ENCODE peak calls at places on chromosomes 12 and 14, in five cellular contexts. C, E, W, F and O are unnamed samples.

GRCh38 chr12:53056901-53057300 is 7.0 kb downstream of the TNS2 start:
- DNase-seq in F (no peak), W (no peak), E (no peak), C (no peak), O (no peak)

GRCh38 chr12:124848621-124849380 is 14.9 kb downstream of the SCARB1 start:
- DNase-seq in C (no peak), F (no peak), W (no peak), E (no peak), O (no peak)

GRCh38 chr14:105844047-105844630 is 317.8 kb downstream of the TMEM121 start:
- DNase-seq in W (no peak), E (peak; percentile 55), C (no peak), F (no peak), O (no peak)

GRCh38 chr14:20501346-20501745 is 4.0 kb upstream of the RNASE10 start:
- DNase-seq in E (no peak), F (no peak), W (no peak), C (no peak), O (no peak)

GRCh38 chr12:71865757-71866536 is 26.4 kb downstream of the TBC1D15 start:
- DNase-seq in F (no peak), C (no peak), W (no peak), E (no peak), O (no peak)

GRCh38 chr12:104620761-104621531 is 164.2 kb downstream of the CHST11 start:
- DNase-seq in C (no peak), E (no peak), W (no peak), F (no peak), O (no peak)

GRCh38 chr14:94124582-94125377 is 4.6 kb downstream of the IFI27L2 start:
- DNase-seq in F (no peak), C (no peak), E (no peak), W (no peak), O (no peak)

GRCh38 chr14:22297376-22297775 is 291.6 kb downstream of the DAD1 start:
- DNase-seq in F (no peak), C (no peak), E (no peak), W (no peak), O (no peak)

GRCh38 chr12:123092866-123093265 is 58.0 kb downstream of the PITPNM2 start:
- DNase-seq in C (no peak), F (no peak), E (no peak), W (no peak), O (no peak)

GRCh38 chr12:114192549-114192948 is 213.4 kb downstream of the TBX5 start:
- DNase-seq in W (no peak), C (no peak), F (no peak), E (no peak), O (no peak)

GRCh38 chr12:109275173-109275572 is 33.9 kb downstream of the FOXN4 start:
- DNase-seq in W (no peak), E (no peak), C (no peak), F (no peak), O (no peak)

GRCh38 chr12:123907021-123907420 is 65.6 kb downstream of the CCDC92 start:
- DNase-seq in F (no peak), E (no peak), W (no peak), C (no peak), O (no peak)

GRCh38 chr12:563250-563781 is 99.9 kb downstream of the NINJ2 start:
- DNase-seq in F (no peak), W (peak; percentile 46), C (no peak), E (no peak), O (no peak)

GRCh38 chr14:36293824-36294223 is 26.6 kb downstream of the MBIP start:
- DNase-seq in C (no peak), E (no peak), F (no peak), W (no peak), O (no peak)

GRCh38 chr12:96901175-96901574 is 5.9 kb upstream of the NEDD1 start:
- DNase-seq in F (no peak), E (no peak), W (no peak), C (no peak), O (no peak)

GRCh38 chr12:112947314-112947713 is 9.0 kb downstream of the OAS3 start:
- DNase-seq in W (no peak), F (no peak), C (no peak), E (no peak), O (no peak)

GRCh38 chr12:89684131-89684530 is 24.5 kb downstream of the ATP2B1 start:
- DNase-seq in E (no peak), C (no peak), F (no peak), W (no peak), O (no peak)

GRCh38 chr14:24392327-24393098 is 6.3 kb upstream of the NYNRIN start:
- DNase-seq in C (peak; percentile 62), W (no peak), F (no peak), E (no peak), O (no peak)
- TF ChIP-seq CTCF in C (peak; percentile 21), W (no peak), F (no peak), E (peak; percentile 35), O (no peak)

GRCh38 chr14:101733211-101733610 is 28.3 kb upstream of the PPP2R5C start:
- DNase-seq in F (no peak), E (no peak), W (no peak), C (no peak), O (no peak)
- TF ChIP-seq CTCF in F (no peak), E (no peak), W (no peak), C (no peak), O (no peak)

DNA sequence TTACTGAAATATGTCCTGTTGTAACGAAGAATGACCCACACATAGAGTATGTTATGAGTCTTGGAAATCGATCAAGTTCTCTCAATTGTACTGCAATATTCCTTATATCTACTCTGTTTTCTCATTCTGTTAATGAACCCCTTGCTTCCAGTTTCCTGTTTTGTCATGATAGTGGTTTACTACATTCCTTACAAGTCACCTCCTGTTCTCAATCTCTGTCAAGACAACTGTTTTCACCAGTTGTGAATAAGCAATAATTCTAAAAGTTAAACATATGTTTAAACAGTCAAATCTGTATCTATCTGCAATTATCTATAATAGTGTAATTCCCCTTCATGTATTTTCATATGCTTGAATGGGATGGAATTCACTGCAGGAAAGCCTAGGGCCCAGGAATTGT is 16.4 kb upstream of the ARID2 start:
- DNase-seq in E (no peak), W (no peak), C (no peak), F (no peak), O (no peak)
- TF ChIP-seq CTCF in E (no peak), W (no peak), C (no peak), F (no peak), O (no peak)

GRCh38 chr14:91814317-91814716 is 53.0 kb downstream of the TC2N start:
- DNase-seq in E (no peak), F (no peak), W (no peak), C (no peak), O (no peak)
- TF ChIP-seq CTCF in E (no peak), F (no peak), W (no peak), C (no peak), O (no peak)

DNA sequence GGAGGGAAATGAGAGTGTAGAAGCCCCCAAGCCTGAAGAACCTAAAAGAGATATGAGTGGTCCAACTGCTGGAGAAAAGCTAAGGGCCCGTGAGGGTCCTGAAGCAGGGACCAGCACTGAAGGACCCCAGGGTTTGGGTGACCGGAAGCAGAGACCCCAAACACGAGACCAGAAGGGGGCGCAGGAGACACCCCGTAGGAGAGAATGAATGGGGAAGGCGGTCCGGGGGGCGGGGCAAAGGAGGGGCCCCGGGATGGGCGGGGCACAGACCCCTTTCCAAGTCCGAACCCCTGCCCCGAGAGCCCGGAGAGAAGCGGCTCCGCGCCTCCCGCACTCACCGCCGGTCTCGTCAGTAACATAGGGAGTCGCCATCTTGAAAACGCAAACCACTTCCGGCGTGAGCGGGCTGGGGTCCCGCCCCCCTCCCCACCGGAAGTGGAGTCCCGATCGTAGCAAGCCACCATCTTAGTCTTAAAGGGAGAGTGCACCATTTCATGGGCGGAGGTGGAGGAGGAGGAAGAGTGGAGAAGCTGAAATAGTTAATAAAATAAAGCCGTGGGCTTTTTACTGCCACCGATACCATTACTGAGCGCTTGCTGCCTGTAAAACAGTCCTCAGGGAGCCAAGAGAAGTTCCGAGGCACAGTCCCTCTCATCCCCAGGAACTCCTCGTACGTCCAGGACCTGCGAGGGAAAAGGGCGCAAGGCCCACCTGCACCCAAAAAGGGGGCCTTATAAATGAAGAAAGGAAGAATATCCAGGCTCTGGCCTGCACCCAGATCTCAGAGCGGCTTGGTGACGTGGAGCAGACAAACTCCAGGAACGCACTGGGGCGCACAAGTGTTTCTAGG is 731 bp downstream of the PYM1 start:
- DNase-seq in W (peak; percentile 83), E (peak; percentile 93), C (peak; percentile 97), F (peak; percentile 95), O (peak; percentile 79)
- TF ChIP-seq CTCF in W (peak; percentile 86), E (peak; percentile 95), C (peak; percentile 94), F (peak; percentile 89), O (peak; percentile 81)

DNA sequence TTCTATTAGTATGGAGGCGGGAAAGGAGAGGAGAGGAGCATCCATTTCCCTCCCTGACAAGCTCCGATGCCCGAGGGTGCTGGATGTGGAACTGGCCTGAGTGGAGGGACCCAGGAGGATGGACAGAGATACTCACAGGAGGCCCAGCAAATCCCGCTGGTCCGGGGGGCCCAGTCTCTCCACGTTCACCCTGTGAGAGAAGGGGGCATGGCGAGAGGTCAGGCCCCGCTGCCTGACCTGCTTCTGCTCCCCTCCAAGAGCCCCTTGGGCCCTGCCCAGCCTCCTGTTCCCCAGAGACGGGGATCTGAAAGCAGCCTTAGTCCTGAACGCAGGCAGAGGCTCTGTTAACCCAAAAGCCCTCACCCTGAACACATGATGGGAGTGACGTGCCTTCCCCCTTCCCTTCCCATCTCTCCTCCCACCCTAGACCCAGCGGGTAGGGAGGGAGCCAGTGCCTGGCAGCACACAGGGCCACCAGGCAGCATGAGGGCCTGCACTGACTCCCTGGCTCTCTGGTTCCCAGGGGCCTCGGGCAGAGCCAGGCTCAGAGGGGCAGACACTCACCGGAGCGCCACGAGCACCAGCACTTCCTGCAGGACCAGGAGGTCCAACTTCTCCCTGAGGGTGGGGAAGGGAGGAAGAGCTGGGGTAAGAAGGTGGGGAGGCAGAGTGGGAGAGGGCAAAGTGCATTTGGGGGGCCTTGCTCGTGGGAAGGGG is 17.5 kb downstream of the TMEM106C start:
- DNase-seq in C (no peak), F (no peak), W (no peak), E (no peak), O (no peak)
- TF ChIP-seq CTCF in C (no peak), F (no peak), W (no peak), E (no peak), O (no peak)